ENCODE peak calls at places on chromosomes 13 and 19, in four cellular contexts. M is activated CD4-positive, alpha-beta T cell treated with anti-CD3 and anti-CD28 coated beads, Interleukin-2, amount 10 ng/mL, durations not matched to agents 7 days and 5 days; N is MCF 10A; E is AG10803. S is an unnamed sample.

GRCh38 chr13:102220681-102221228 is 181.1 kb downstream of the FGF14 start:
- DNase-seq in M (no peak), N (no peak), E (no peak), S (no peak)

GRCh38 chr19:1183543-1184172 is 9.6 kb upstream of the SBNO2 start:
- DNase-seq in E (no peak), M (no peak), N (peak; percentile 90), S (peak; percentile 92)

GRCh38 chr19:46022431-46023310 is at the start of gene PGLYRP1:
- DNase-seq in N (no peak), M (no peak), E (no peak), S (no peak)

GRCh38 chr13:42702726-42703125 is 78.7 kb upstream of the FAM216B start:
- DNase-seq in M (no peak), E (no peak), N (no peak), S (no peak)

GRCh38 chr13:21116141-21116540 is 54.8 kb upstream of the LATS2 start:
- DNase-seq in N (no peak), M (no peak), E (no peak), S (no peak)

GRCh38 chr13:20714161-20714560 is 10.7 kb downstream of the IL17D start:
- DNase-seq in M (no peak), N (no peak), E (peak; percentile 81), S (no peak)

GRCh38 chr13:113846639-113847318 is 17.1 kb downstream of the GAS6 start:
- DNase-seq in E (no peak), N (no peak), M (no peak), S (no peak)

GRCh38 chr13:36986462-36987240 is 12.5 kb downstream of the ALG5 start:
- DNase-seq in E (peak; percentile 2), N (peak; percentile 27), M (no peak), S (no peak)

GRCh38 chr19:17654993-17655392 is 33.2 kb downstream of the UNC13A start:
- DNase-seq in N (peak; percentile 61), M (no peak), E (no peak), S (peak; percentile 59)

GRCh38 chr13:95497307-95497943 is 55.1 kb upstream of the CLDN10 start:
- DNase-seq in E (no peak), M (no peak), N (no peak), S (no peak)

GRCh38 chr19:49835562-49835961 is 15.4 kb upstream of the PTOV1 start:
- DNase-seq in M (no peak), E (no peak), N (no peak), S (no peak)

GRCh38 chr19:54218259-54218658 is 4.5 kb downstream of the LILRB3 start:
- DNase-seq in M (no peak), E (no peak), N (no peak), S (no peak)

GRCh38 chr19:47891923-47892666 is 6.0 kb upstream of the SULT2A1 start:
- DNase-seq in M (no peak), N (no peak), E (no peak), S (no peak)

GRCh38 chr13:98570929-98571372 is 6.0 kb downstream of the STK24 start:
- DNase-seq in N (peak; percentile 69), M (peak; percentile 66), E (no peak), S (peak; percentile 89)